ENCODE peak calls at places on chromosomes 12 and 14, in ten cellular contexts. C, T, O, X, K, J, L, E, M and D are unnamed samples.

GRCh38 chr12:132503611-132504204 is 13.8 kb downstream of the FBRSL1 start:
- DNase-seq in T (no peak), K (peak), O (no peak), L (peak), X (no peak), M (peak), E (peak), J (no peak), C (no peak), D (no peak)

GRCh38 chr12:54299515-54300266 is 1.1 kb downstream of the NFE2 start:
- DNase-seq in X (no peak), J (no peak), C (no peak), K (peak), T (no peak), E (no peak), O (no peak), L (no peak), M (peak), D (no peak)

GRCh38 chr14:41385787-41386186 is 220.9 kb upstream of the LRFN5 start:
- DNase-seq in M (no peak), T (no peak), K (no peak), J (no peak), X (no peak), C (no peak), L (no peak), O (no peak), E (no peak), D (no peak)

GRCh38 chr14:77059276-77059934 is 30.9 kb upstream of the IRF2BPL start:
- DNase-seq in T (no peak), E (peak), L (peak), X (no peak), C (no peak), K (peak), O (peak), J (peak), M (peak), D (no peak)

GRCh38 chr12:56836317-56836716 is 73.2 kb downstream of the HSD17B6 start:
- DNase-seq in J (no peak), T (no peak), L (no peak), K (peak), E (no peak), M (peak), X (peak), C (no peak), O (peak), D (peak)

GRCh38 chr12:39632670-39633069 is 13.1 kb upstream of the ABCD2 start:
- DNase-seq in X (no peak), O (no peak), M (no peak), K (peak), C (no peak), J (no peak), L (no peak), T (no peak), E (no peak), D (no peak)

GRCh38 chr12:95995238-95996031 is 709 bp downstream of the HAL start:
- DNase-seq in J (peak), C (no peak), M (no peak), L (no peak), T (no peak), X (no peak), E (no peak), K (no peak), O (no peak), D (no peak)

GRCh38 chr14:95480109-95480886 is 36.2 kb downstream of the SYNE3 start:
- DNase-seq in M (peak), L (no peak), O (no peak), E (peak), X (no peak), T (peak), K (peak), C (no peak), J (no peak), D (no peak)

GRCh38 chr12:58443981-58444371 is 476.3 kb downstream of the LRIG3 start:
- DNase-seq in C (no peak), T (no peak), J (no peak), L (peak), M (peak), E (no peak), X (no peak), O (no peak), K (peak), D (no peak)

GRCh38 chr12:65900912-65901672 is 76.8 kb downstream of the HMGA2 start:
- DNase-seq in E (no peak), K (no peak), X (no peak), M (no peak), J (no peak), T (no peak), C (no peak), L (no peak), O (no peak), D (no peak)

GRCh38 chr12:130818381-130819247 is 20.4 kb downstream of the STX2 start:
- DNase-seq in T (no peak), O (peak), M (peak), J (peak), L (no peak), C (peak), X (peak), K (peak), E (peak), D (peak)

GRCh38 chr12:34033628-34034296 is 11.5 kb downstream of the ALG10 start:
- DNase-seq in K (peak), X (no peak), M (peak), L (peak), C (peak), J (no peak), T (no peak), E (no peak), O (no peak), D (peak)

GRCh38 chr12:9669534-9669933 is at the start of gene CLEC2D:
- DNase-seq in K (no peak), C (no peak), T (no peak), M (no peak), E (no peak), O (no peak), X (no peak), L (no peak), J (no peak), D (peak)

GRCh38 chr12:31466768-31467167 is 124.2 kb downstream of the DENND5B start:
- DNase-seq in C (no peak), E (no peak), L (no peak), K (peak), X (no peak), O (no peak), M (no peak), J (no peak), T (no peak), D (no peak)

GRCh38 chr14:91249841-91250616 is 5.5 kb upstream of the GPR68 start:
- DNase-seq in T (no peak), L (no peak), J (peak), C (no peak), M (no peak), X (no peak), K (no peak), O (peak), E (no peak), D (peak)

GRCh38 chr12:128091101-128091795 is 175.7 kb upstream of the TMEM132C start:
- DNase-seq in C (peak), J (peak), M (no peak), X (no peak), T (no peak), K (no peak), O (no peak), L (no peak), E (no peak), D (no peak)

GRCh38 chr14:89926709-89927108 is 27.8 kb downstream of the EFCAB11 start:
- DNase-seq in T (no peak), L (no peak), C (no peak), M (peak), E (no peak), X (no peak), O (no peak), K (peak), J (no peak), D (no peak)

GRCh38 chr12:54601841-54602240 is 13.4 kb upstream of the PPP1R1A start:
- DNase-seq in K (peak), X (no peak), L (no peak), T (no peak), C (no peak), M (peak), O (no peak), E (no peak), J (peak), D (no peak)

GRCh38 chr12:14589169-14590004 is 21.7 kb upstream of the PLBD1 start:
- DNase-seq in X (no peak), L (no peak), M (no peak), T (no peak), E (no peak), O (no peak), K (no peak), C (no peak), J (peak), D (no peak)

GRCh38 chr12:97939141-97939540 is 476.5 kb downstream of the RMST start:
- DNase-seq in T (no peak), O (no peak), M (no peak), J (no peak), E (no peak), C (no peak), X (no peak), K (no peak), L (no peak), D (no peak)

GRCh38 chr12:44377443-44378160 is 498.5 kb downstream of the NELL2 start:
- DNase-seq in J (no peak), O (peak), K (no peak), E (no peak), L (no peak), C (no peak), M (no peak), T (no peak), X (no peak), D (no peak)

GRCh38 chr12:131415781-131416180 is 295.1 kb upstream of the SFSWAP start:
- DNase-seq in J (peak), M (no peak), X (no peak), T (no peak), L (no peak), E (no peak), O (peak), C (no peak), K (no peak), D (peak)

GRCh38 chr12:55703288-55703687 is 4.4 kb downstream of the ITGA7 start:
- DNase-seq in X (no peak), E (no peak), M (no peak), T (peak), L (no peak), J (no peak), K (no peak), O (no peak), C (no peak), D (no peak)

GRCh38 chr14:34498684-34499412 is 36.8 kb upstream of the SPTSSA start:
- DNase-seq in C (peak), K (peak), X (no peak), T (no peak), O (peak), J (peak), L (no peak), E (peak), M (peak), D (peak)

GRCh38 chr12:31845613-31846321 is 113.4 kb upstream of the RESF1 start:
- DNase-seq in M (no peak), E (no peak), T (no peak), C (no peak), X (no peak), J (no peak), O (no peak), L (no peak), K (no peak), D (no peak)

GRCh38 chr14:73209943-73210342 is 27.4 kb upstream of the PAPLN start:
- DNase-seq in L (peak), K (peak), E (no peak), J (no peak), O (no peak), C (no peak), T (no peak), X (no peak), M (peak), D (no peak)

GRCh38 chr14:53128303-53128702 is 24.8 kb downstream of the DDHD1 start:
- DNase-seq in J (no peak), T (no peak), O (no peak), K (no peak), C (no peak), L (no peak), E (no peak), M (no peak), X (no peak), D (no peak)

GRCh38 chr12:114320910-114321309 is 85.0 kb downstream of the TBX5 start:
- DNase-seq in J (no peak), E (no peak), T (no peak), L (no peak), C (no peak), X (no peak), O (no peak), M (no peak), K (no peak), D (no peak)

GRCh38 chr12:52215587-52216031 is 17.4 kb upstream of the KRT7 start:
- DNase-seq in E (peak), L (no peak), C (no peak), X (no peak), T (peak), O (peak), K (peak), J (peak), M (peak), D (no peak)

GRCh38 chr12:113933201-113933786 is 32.8 kb downstream of the RBM19 start:
- DNase-seq in E (no peak), T (peak), K (peak), O (no peak), J (peak), M (peak), L (peak), C (peak), X (peak), D (no peak)

GRCh38 chr12:11954181-11954580 is 116.6 kb upstream of the BCL2L14 start:
- DNase-seq in T (no peak), L (no peak), J (no peak), K (no peak), M (no peak), E (no peak), C (no peak), X (no peak), O (no peak), D (peak)

GRCh38 chr14:89303452-89304435 is 113.3 kb downstream of the FOXN3 start:
- DNase-seq in M (peak), K (peak), E (peak), T (peak), O (no peak), C (peak), L (peak), X (peak), J (peak), D (peak)

GRCh38 chr12:108517288-108518100 is 2.4 kb downstream of the FICD start:
- DNase-seq in O (no peak), M (no peak), X (no peak), C (no peak), L (no peak), J (peak), T (no peak), K (no peak), E (no peak), D (no peak)

GRCh38 chr12:6323340-6323994 is 13.0 kb downstream of the PLEKHG6 start:
- DNase-seq in E (peak), O (peak), C (peak), K (peak), M (peak), L (peak), J (peak), T (no peak), X (no peak), D (peak)

GRCh38 chr12:123115409-123116111 is 35.3 kb downstream of the PITPNM2 start:
- DNase-seq in M (peak), E (peak), K (peak), J (peak), L (peak), T (peak), X (peak), C (no peak), O (no peak), D (no peak)

GRCh38 chr12:100741084-100741711 is 53.4 kb upstream of the ANO4 start:
- DNase-seq in M (peak), L (peak), X (no peak), T (no peak), O (no peak), E (no peak), J (no peak), K (peak), C (peak), D (peak)

GRCh38 chr12:21502872-21503271 is 1.3 kb downstream of the GOLT1B start:
- DNase-seq in O (no peak), J (no peak), L (no peak), E (no peak), T (no peak), K (no peak), M (no peak), X (no peak), C (no peak), D (no peak)

GRCh38 chr12:21501258-21502163 is at the start of the genes GOLT1B and RECQL:
- DNase-seq in E (peak), C (peak), L (peak), J (peak), T (peak), O (peak), X (peak), M (peak), K (peak), D (peak)

GRCh38 chr12:21502164-21502496 is 541 bp downstream of the GOLT1B start:
- DNase-seq in X (no peak), K (peak), M (peak), O (no peak), T (no peak), J (no peak), E (peak), C (peak), L (no peak), D (peak)

GRCh38 chr12:21500786-21501257 is 613 bp downstream of the RECQL start:
- DNase-seq in O (no peak), E (no peak), M (no peak), K (no peak), C (no peak), T (no peak), L (no peak), X (no peak), J (no peak), D (peak)

DNA sequence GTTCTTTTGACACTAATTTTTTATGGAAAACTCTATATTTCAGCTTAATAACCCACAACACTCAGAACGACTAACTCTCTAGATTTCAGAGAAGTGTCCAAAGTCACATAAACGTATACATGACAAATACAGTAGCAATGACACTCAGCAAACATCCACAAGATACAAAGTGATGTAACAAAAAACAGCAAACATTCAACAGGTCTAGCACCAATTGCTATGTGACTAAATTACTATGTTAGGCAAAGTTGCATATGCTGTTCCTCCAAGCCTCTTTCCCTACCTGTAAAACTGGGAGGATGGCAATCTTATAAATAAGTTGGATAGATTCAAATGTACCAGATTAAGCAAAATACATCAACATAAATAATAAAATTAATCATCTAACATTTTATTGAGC is 1.7 kb downstream of the RECQL start:
- DNase-seq in K (no peak), J (no peak), E (no peak), T (no peak), M (no peak), C (no peak), L (no peak), O (no peak), X (no peak), D (no peak)
- H3K4me3 ChIP-seq in K (peak), J (peak), E (no peak), T (peak), M (peak), C (no peak), L (no peak), O (no peak), X (no peak), D (peak)

GRCh38 chr12:92627511-92627910 is 75.3 kb upstream of the PLEKHG7 start:
- DNase-seq in O (no peak), J (no peak), X (no peak), K (no peak), T (no peak), C (no peak), M (no peak), E (no peak), L (no peak), D (no peak)
- TF ChIP-seq CTCF in O (no peak), J (no peak), X (no peak), K (no peak), T (no peak), C (no peak), M (no peak), E (no peak), L (no peak), D (no peak)

DNA sequence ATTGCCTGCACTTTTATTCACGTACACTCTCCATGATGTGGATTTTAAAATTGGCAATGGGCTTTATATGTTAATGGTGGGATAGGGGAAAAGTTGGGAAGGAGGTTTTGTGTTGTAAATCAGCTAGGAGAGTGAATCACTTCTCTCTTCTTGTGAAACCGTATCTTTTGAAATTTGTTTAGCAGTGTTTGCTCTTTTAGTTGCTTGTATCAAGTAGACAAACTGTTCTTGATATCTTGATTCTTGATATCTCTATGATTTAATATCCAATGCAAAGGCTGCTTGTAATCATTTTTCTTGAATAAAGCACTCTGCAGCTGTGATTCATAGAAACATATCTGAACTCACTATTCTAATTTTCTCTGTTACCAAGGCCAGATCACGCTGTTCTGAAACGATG is 615.1 kb downstream of the CCER1 start:
- DNase-seq in K (no peak), O (no peak), T (no peak), M (no peak), L (no peak), E (no peak), J (no peak), C (no peak), X (no peak), D (no peak)
- H3K4me3 ChIP-seq in K (no peak), O (no peak), T (no peak), M (no peak), L (no peak), E (no peak), J (no peak), C (no peak), X (no peak), D (no peak)

GRCh38 chr14:49212721-49213120 is 373.5 kb downstream of the RPS29 start:
- DNase-seq in L (no peak), K (no peak), J (no peak), O (no peak), T (no peak), X (no peak), C (no peak), E (no peak), M (peak), D (no peak)

GRCh38 chr14:49203676-49204075 is 382.5 kb downstream of the RPS29 start:
- DNase-seq in L (no peak), K (no peak), J (no peak), T (no peak), M (no peak), O (no peak), E (no peak), X (no peak), C (no peak), D (no peak)

GRCh38 chr14:49207451-49207850 is 378.7 kb downstream of the RPS29 start:
- DNase-seq in E (no peak), M (no peak), J (no peak), K (no peak), O (no peak), L (no peak), C (no peak), T (no peak), X (no peak), D (no peak)

DNA sequence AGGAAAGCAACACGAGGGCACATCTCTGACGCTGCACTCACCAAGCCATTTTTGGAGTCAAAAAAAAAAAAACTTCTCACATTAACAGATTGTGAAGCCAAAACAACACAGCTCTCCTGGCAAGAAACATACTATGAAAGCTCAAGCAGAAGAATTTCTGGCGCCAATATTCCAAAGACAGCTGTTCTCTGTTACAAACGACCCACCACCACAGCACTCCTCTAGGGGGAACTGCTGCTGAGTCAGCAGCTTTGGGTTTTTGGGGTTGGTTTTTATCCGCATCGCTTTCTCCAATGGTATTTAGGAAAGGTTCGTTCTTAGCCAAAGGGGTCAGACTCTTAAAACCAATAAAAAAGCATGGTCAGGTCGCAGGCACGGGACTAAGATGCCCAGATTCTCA is 379.3 kb downstream of the RPS29 start:
- DNase-seq in E (no peak), O (no peak), X (peak), L (no peak), T (no peak), J (no peak), K (no peak), C (no peak), M (no peak), D (no peak)
- TF ChIP-seq CTCF in E (no peak), O (no peak), X (no peak), L (no peak), T (no peak), J (no peak), K (no peak), C (no peak), M (no peak), D (no peak)

DNA sequence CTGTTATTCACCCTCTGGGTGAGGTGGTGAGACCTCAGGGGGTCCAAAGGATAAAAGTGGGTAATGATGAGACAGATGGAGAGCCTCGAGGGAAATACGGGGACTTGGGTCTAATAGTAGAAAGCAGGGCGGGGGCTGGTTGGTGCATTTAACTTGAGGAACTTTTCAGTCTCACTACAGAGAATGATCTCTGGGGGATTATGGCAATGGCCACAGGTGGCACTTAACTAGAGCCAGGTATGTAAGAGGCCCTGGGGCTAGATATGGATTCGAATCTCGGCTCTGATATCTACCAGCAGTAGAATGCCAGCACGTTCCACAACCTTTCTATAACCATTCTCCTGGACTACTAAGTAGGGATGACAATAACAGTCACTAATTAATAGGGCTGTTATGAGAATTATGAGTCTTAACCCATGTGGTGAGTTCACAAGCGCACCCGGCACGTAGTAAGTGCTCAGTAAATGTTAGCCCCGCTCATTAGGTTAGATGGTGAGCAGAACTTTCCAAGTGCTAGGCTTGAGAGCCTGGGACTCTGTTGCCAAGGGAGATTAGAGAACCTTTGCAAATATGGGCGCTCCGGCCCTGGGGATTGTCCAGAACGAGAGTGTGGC is 893 bp upstream of the PLXNC1 start:
- DNase-seq in L (no peak), K (no peak), J (peak), M (no peak), X (no peak), E (no peak), T (no peak), O (no peak), C (no peak), D (peak)
- H3K4me3 ChIP-seq in L (peak), K (no peak), J (peak), M (no peak), X (peak), E (no peak), T (peak), O (no peak), C (peak), D (peak)